ENCODE peak calls at places on chromosomes 12 and 14, in five cellular contexts. I is astrocyte, W is right atrium auricular region, U is testis, L is mesendoderm. O is an unnamed sample.

GRCh38 chr12:85191-85666 is 18.7 kb downstream of the IQSEC3 start:
- DNase-seq in I (no peak), U (no peak), L (no peak), W (no peak), O (no peak)

GRCh38 chr14:89907655-89908054 is 46.9 kb downstream of the EFCAB11 start:
- DNase-seq in I (no peak), W (no peak), L (peak; percentile 61), U (no peak), O (no peak)

GRCh38 chr14:35879654-35880249 is 53.6 kb downstream of the BRMS1L start:
- DNase-seq in I (peak; percentile 6), L (no peak), U (no peak), W (no peak), O (no peak)

GRCh38 chr14:51419685-51420084 is 179.6 kb downstream of the TMX1 start:
- DNase-seq in L (no peak), U (no peak), W (no peak), I (no peak), O (no peak)

GRCh38 chr12:55845785-55846496 is 3.2 kb upstream of the MMP19 start:
- DNase-seq in L (no peak), I (no peak), U (no peak), W (no peak), O (peak; percentile 45)

GRCh38 chr14:28676481-28676880 is 90.1 kb upstream of the FOXG1 start:
- DNase-seq in W (no peak), U (no peak), I (peak; percentile 63), L (peak; percentile 42), O (no peak)

GRCh38 chr12:26113194-26113654 is 11.6 kb downstream of the BHLHE41 start:
- DNase-seq in L (no peak), W (no peak), U (no peak), I (no peak), O (no peak)

GRCh38 chr12:107884769-107885694 is 110.5 kb downstream of the ASCL4 start:
- DNase-seq in W (peak; percentile 61), I (peak; percentile 20), U (peak; percentile 59), L (peak; percentile 69), O (peak; percentile 53)

GRCh38 chr12:66041651-66042363 is 88.7 kb downstream of the LLPH start:
- DNase-seq in W (no peak), I (no peak), L (no peak), U (no peak), O (no peak)

DNA sequence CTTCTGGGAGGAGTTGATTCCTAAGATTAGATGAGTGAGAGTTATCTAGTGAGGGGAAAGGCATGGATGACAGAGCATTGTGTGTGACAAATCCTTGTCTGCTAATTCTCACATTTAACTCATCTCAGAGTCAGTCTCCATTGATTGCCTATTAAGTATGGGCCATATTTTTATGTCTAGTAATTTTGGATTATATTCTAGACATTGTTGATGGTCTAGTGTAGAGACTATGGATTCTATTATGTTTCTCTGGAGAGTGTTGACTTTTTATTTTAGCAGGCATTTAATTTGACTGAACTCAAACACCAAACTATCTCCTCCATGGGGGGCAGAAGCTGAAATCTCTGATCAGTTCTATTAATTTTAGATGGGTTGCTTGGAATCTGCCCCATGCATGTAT is 114.4 kb downstream of the CACNA1C start:
- DNase-seq in I (no peak), L (no peak), U (no peak), W (no peak), O (no peak)
- H3K4me1 ChIP-seq in I (peaks cover 19% of the 10 kb centered on the region), L (peaks cover 13% of the 10 kb centered on the region), U (peaks cover 14% of the 10 kb centered on the region), W (peaks cover 60% of the 10 kb centered on the region), O (peaks cover 59% of the 10 kb centered on the region)

GRCh38 chr12:41846718-41847117 is 298.0 kb downstream of the GXYLT1 start:
- DNase-seq in I (no peak), W (no peak), U (no peak), L (no peak), O (no peak)

GRCh38 chr12:41850046-41850445 is 294.6 kb downstream of the GXYLT1 start:
- DNase-seq in L (no peak), W (no peak), U (no peak), I (no peak), O (no peak)
- H3K27ac ChIP-seq in L (no peak overlapping the region), W (no peak overlapping the region), U (no peak overlapping the region), I (no peak overlapping the region), O (no peak overlapping the region)

DNA sequence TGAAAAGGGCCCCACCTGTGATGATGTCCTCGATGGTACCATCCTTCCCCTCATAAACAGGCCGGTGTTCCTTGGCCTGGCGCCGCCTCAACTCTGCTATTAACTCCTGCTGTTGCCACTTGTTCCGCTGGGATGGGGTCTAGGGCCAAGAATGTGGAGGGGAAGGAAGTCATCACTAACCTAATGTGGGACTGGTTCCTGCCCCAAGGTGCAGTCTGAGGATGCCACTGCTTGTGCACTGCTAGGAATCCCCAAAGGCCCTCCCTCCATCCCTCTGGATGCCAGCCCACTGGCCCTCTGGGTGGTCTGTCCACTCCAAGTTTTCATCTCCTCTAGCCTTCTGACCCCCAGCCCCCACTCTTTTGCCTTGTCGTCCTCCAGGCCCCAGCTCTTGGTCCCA is 23.5 kb downstream of the PRPF40B start:
- DNase-seq in U (no peak), W (no peak), L (no peak), I (no peak), O (no peak)
- H3K4me1 ChIP-seq in U (peaks cover 15% of the 10 kb centered on the region), W (peaks cover 47% of the 10 kb centered on the region), L (no peaks in the 10 kb centered on the region), I (no peaks in the 10 kb centered on the region), O (peaks cover 49% of the 10 kb centered on the region)

GRCh38 chr14:95252219-95252618 is 67.5 kb downstream of the CLMN start:
- DNase-seq in U (no peak), W (no peak), I (no peak), L (no peak), O (no peak)
- H3K27ac ChIP-seq in U (no peak overlapping the region), W (no peak overlapping the region), I (no peak overlapping the region), L (no peak overlapping the region), O (no peak overlapping the region)

GRCh38 chr12:116125981-116126566 is 151.4 kb downstream of the MED13L start:
- DNase-seq in L (no peak), U (no peak), I (peak; percentile 36), W (no peak), O (no peak)
- H3K4me1 ChIP-seq in L (peaks cover 10% of the 10 kb centered on the region), U (peaks cover 36% of the 10 kb centered on the region), I (peaks cover 27% of the 10 kb centered on the region), W (peaks cover 76% of the 10 kb centered on the region), O (peaks cover 67% of the 10 kb centered on the region)

DNA sequence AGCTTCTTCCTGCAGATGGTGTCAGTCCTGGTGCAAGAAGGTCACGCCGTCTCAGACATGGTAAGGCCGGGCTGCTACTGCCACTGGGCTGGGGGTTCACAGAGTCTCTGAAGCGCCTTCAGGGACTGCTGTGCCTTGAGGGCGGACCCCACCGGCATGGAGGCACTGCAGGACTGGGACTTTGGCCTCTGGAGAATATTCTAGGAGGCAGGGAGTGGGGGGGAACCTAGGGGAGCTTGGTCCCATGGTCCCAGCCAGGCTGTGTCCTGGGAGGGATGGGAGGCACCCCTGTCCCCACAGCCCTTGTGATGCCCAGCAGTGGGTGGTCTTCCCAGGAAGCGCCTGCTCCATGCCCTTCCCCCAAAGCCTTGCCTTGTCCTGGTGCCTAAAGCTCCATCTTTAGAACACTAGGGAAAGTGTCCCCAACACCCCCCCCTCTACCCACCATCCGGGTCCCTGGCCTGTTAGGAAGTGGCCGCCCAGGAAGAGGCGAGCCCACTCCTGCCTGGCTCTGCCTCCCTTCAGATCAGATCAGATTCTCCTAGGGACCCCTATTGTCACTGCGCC is 1.5 kb downstream of the AMN start:
- DNase-seq in W (no peak), L (no peak), U (no peak), I (no peak), O (peak; percentile 13)
- H3K27ac ChIP-seq in W (no peak overlapping the region), L (no peak overlapping the region), U (no peak overlapping the region), I (no peak overlapping the region), O (no peak overlapping the region)

GRCh38 chr14:64726585-64726890 is 22.3 kb downstream of the PLEKHG3 start:
- DNase-seq in U (no peak), L (peak; percentile 64), I (peak; percentile 62), W (no peak), O (peak; percentile 31)

GRCh38 chr14:64728856-64729255 is 24.6 kb downstream of the PLEKHG3 start:
- DNase-seq in I (no peak), L (no peak), U (no peak), W (no peak), O (no peak)

GRCh38 chr14:64725879-64726584 is 21.8 kb downstream of the PLEKHG3 start:
- DNase-seq in W (no peak), L (peak; percentile 32), I (no peak), U (no peak), O (no peak)

GRCh38 chr14:64728106-64728505 is 23.9 kb downstream of the PLEKHG3 start:
- DNase-seq in L (no peak), I (no peak), W (no peak), U (no peak), O (no peak)

GRCh38 chr14:64727551-64728071 is 23.4 kb downstream of the PLEKHG3 start:
- DNase-seq in U (no peak), L (no peak), W (no peak), I (no peak), O (no peak)
- H3K4me1 ChIP-seq in U (peaks cover 23% of the 10 kb centered on the region), L (peaks cover 26% of the 10 kb centered on the region), W (peaks cover 67% of the 10 kb centered on the region), I (peaks cover 30% of the 10 kb centered on the region), O (peaks cover 57% of the 10 kb centered on the region)

DNA sequence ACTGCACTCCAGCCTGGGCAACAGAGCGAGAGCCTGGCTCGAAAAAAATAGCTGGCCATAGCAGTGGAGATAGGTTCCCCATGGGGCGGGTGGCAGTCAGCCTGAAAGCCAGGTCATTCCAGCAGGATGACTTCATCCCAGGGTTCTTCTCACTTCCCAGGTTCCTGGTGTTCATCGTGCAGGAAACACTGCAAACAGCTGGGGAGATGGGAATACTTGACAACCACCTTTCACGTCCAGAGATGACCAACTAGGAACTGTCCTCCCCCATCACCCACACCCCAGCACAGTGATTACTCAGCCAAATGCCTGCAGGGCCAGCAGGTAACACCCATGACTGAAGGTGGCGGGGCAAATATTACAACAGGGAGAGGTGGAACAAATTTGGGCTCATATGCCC is 1.7 kb downstream of the VSIG10 start:
- DNase-seq in I (no peak), L (peak; percentile 93), W (no peak), U (no peak), O (no peak)
- H3K27ac ChIP-seq in I (no peak overlapping the region), L (no peak overlapping the region), W (no peak overlapping the region), U (no peak overlapping the region), O (no peak overlapping the region)

O was measured in heart left ventricle.